ENCODE peak calls at places on chromosomes 7 and 10, in six cellular contexts. J, B, C, S, N and K are unnamed samples.

GRCh38 chr10:94545277-94546057 is at the start of gene HELLS:
- DNase-seq in J (no peak), B (peak; percentile 66), C (peak; percentile 94), S (peak; percentile 70), N (peak; percentile 58), K (peak; percentile 45)

GRCh38 chr7:44700322-44700721 is 48.3 kb upstream of the ZMIZ2 start:
- DNase-seq in J (peak; percentile 84), B (no peak), C (no peak), S (no peak), N (no peak), K (no peak)

GRCh38 chr10:12221323-12222298 is 25.6 kb downstream of the CDC123 start:
- DNase-seq in J (no peak), B (no peak), C (no peak), S (no peak), N (no peak), K (no peak)

GRCh38 chr7:20351901-20352300 is 21.2 kb downstream of the ITGB8 start:
- DNase-seq in J (no peak), B (no peak), C (no peak), S (no peak), N (no peak), K (no peak)

GRCh38 chr7:95155965-95156364 is 168.4 kb downstream of the PON1 start:
- DNase-seq in J (no peak), B (no peak), C (no peak), S (no peak), N (no peak), K (no peak)

GRCh38 chr10:79386637-79387465 is 39.6 kb downstream of the PPIF start:
- DNase-seq in J (peak; percentile 83), B (no peak), C (no peak), S (no peak), N (no peak), K (no peak)

GRCh38 chr10:72223743-72224101 is 7.6 kb upstream of the ASCC1 start:
- DNase-seq in J (no peak), B (no peak), C (no peak), S (no peak), N (no peak), K (no peak)

GRCh38 chr7:155136619-155137243 is 66.6 kb downstream of the HTR5A start:
- DNase-seq in J (no peak), B (no peak), C (no peak), S (no peak), N (no peak), K (no peak)

GRCh38 chr10:103843854-103844567 is 11.4 kb downstream of the SH3PXD2A start:
- DNase-seq in J (no peak), B (no peak), C (no peak), S (no peak), N (no peak), K (peak; percentile 58)

GRCh38 chr7:44824894-44825526 is 22.9 kb downstream of the H2AZ2 start:
- DNase-seq in J (no peak), B (no peak), C (no peak), S (no peak), N (no peak), K (no peak)

GRCh38 chr10:79246606-79247275 is 100.5 kb upstream of the PPIF start:
- DNase-seq in J (no peak), B (peak; percentile 44), C (no peak), S (no peak), N (no peak), K (no peak)

GRCh38 chr10:1230592-1231275 is 174.5 kb downstream of the WDR37 start:
- DNase-seq in J (peak; percentile 25), B (no peak), C (no peak), S (no peak), N (no peak), K (no peak)

GRCh38 chr7:155164316-155164715 is 94.2 kb downstream of the HTR5A start:
- DNase-seq in J (no peak), B (no peak), C (no peak), S (no peak), N (no peak), K (no peak)

GRCh38 chr7:98771519-98772241 is 98.1 kb downstream of the TMEM130 start:
- DNase-seq in J (no peak), B (peak; percentile 37), C (peak; percentile 91), S (peak; percentile 65), N (no peak), K (no peak)

GRCh38 chr10:122239578-122240257 is 31.4 kb upstream of the BTBD16 start:
- DNase-seq in J (no peak), B (no peak), C (no peak), S (no peak), N (no peak), K (no peak)

GRCh38 chr10:129918401-129918800 is 45.7 kb downstream of the EBF3 start:
- DNase-seq in J (no peak), B (no peak), C (no peak), S (no peak), N (no peak), K (no peak)

GRCh38 chr10:22486431-22486830 is 141.1 kb downstream of the SPAG6 start:
- DNase-seq in J (no peak), B (no peak), C (no peak), S (no peak), N (no peak), K (peak; percentile 4)

GRCh38 chr10:19929466-19930140 is 113.4 kb downstream of the PLXDC2 start:
- DNase-seq in J (no peak), B (no peak), C (peak; percentile 11), S (peak; percentile 32), N (no peak), K (no peak)

GRCh38 chr10:30433779-30434272 is at the start of gene MAP3K8:
- DNase-seq in J (peak; percentile 93), B (peak; percentile 77), C (peak; percentile 93), S (no peak), N (peak; percentile 61), K (peak; percentile 64)

GRCh38 chr7:25031007-25031406 is 51.0 kb upstream of the OSBPL3 start:
- DNase-seq in J (no peak), B (no peak), C (no peak), S (no peak), N (no peak), K (no peak)

GRCh38 chr7:156234666-156235494 is 405.7 kb upstream of the RNF32 start:
- DNase-seq in J (no peak), B (no peak), C (no peak), S (no peak), N (no peak), K (no peak)

GRCh38 chr10:117086545-117086944 is 51.5 kb downstream of the VAX1 start:
- DNase-seq in J (no peak), B (no peak), C (no peak), S (no peak), N (no peak), K (no peak)

GRCh38 chr10:117699436-117700075 is 157.0 kb downstream of the EMX2 start:
- DNase-seq in J (no peak), B (no peak), C (no peak), S (no peak), N (no peak), K (no peak)

GRCh38 chr10:16967866-16968721 is 150.9 kb upstream of the RSU1 start:
- DNase-seq in J (no peak), B (no peak), C (peak; percentile 42), S (peak; percentile 87), N (no peak), K (no peak)

GRCh38 chr7:116180302-116180701 is 30.0 kb upstream of the TES start:
- DNase-seq in J (no peak), B (no peak), C (peak; percentile 73), S (no peak), N (peak; percentile 20), K (no peak)

GRCh38 chr7:132740176-132740575 is 163.9 kb upstream of the PLXNA4 start:
- DNase-seq in J (no peak), B (no peak), C (no peak), S (no peak), N (no peak), K (no peak)

GRCh38 chr7:86978804-86979506 is 80.5 kb downstream of the ELAPOR2 start:
- DNase-seq in J (no peak), B (no peak), C (no peak), S (no peak), N (no peak), K (no peak)

DNA sequence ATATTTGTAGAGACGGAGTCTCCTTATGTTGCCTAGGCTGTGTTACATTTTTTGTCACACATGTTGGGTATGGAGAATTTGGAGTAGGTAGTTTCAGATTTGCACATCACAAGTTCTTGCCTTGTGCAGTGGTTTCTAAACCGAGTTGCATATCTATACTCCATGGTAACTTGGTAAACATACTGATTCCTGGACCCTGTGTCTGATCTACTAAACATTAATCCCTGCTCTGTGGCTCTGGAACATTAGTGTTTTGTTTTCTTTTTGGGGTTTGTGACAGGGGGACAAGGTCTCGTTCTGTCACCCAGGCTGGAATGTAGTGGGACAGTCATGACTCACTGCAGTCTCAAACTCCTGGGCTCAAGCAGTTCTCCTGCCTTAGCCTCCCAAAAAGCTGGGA is 24.7 kb downstream of the AUTS2 start:
- DNase-seq in J (no peak), B (no peak), C (no peak), S (no peak), N (no peak), K (no peak)
- TF ChIP-seq CTCF in J (no peak), B (no peak), C (no peak), S (no peak), N (no peak), K (no peak)

GRCh38 chr10:69697006-69697405 is 67.0 kb downstream of the FAM241B start:
- DNase-seq in J (no peak), B (no peak), C (no peak), S (no peak), N (no peak), K (no peak)

GRCh38 chr10:69693886-69694285 is 63.8 kb downstream of the FAM241B start:
- DNase-seq in J (no peak), B (no peak), C (no peak), S (no peak), N (no peak), K (no peak)

GRCh38 chr10:69692891-69693290 is 62.8 kb downstream of the FAM241B start:
- DNase-seq in J (no peak), B (no peak), C (no peak), S (no peak), N (no peak), K (no peak)

DNA sequence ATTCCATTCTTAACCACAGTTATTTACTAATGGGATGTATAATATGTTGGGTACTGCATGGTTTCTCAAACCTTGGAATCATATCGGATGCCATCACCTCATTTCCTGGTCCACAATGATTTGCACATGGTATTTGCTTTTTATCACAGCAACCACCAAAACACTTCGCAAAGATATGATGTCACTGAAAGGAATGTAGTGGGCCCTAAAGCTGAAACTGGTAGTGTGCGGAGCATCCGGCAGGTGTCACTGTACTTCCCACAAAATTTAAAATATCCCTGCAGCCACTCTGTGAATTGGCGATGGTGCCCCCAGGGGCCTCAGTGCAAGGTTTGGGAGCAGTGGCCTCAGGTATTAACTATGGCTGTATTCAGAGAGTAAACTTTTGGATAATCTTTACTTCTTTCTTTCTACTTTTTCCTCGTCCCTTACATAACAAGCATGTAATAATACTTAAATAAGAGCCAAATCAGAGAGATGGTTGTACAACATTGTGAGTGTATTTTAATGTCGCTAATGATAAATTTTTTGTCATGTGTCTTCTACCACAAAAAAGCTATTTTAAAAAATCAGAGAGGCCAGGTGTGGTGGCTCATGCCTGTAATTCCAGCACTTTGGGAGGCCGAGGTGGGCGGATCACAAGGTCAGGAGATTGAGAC is 66.2 kb downstream of the FAM241B start:
- DNase-seq in J (no peak), B (no peak), C (peak; percentile 75), S (peak; percentile 69), N (no peak), K (peak; percentile 69)
- TF ChIP-seq CTCF in J (peak; percentile 89), B (no peak), C (peak; percentile 66), S (peak; percentile 73), N (peak; percentile 31), K (peak; percentile 63)

GRCh38 chr7:5425507-5426225 is 2.0 kb upstream of the TNRC18 start:
- DNase-seq in J (no peak), B (peak; percentile 70), C (peak; percentile 88), S (peak; percentile 67), N (no peak), K (no peak)
- TF ChIP-seq CTCF in J (no peak), B (no peak), C (no peak), S (no peak), N (no peak), K (no peak)

GRCh38 chr10:126459032-126459831 is 71.0 kb upstream of the ADAM12 start:
- DNase-seq in J (no peak), B (no peak), C (no peak), S (no peak), N (no peak), K (no peak)
- TF ChIP-seq CTCF in J (peak; percentile 64), B (no peak), C (no peak), S (no peak), N (no peak), K (peak; percentile 10)